ENCODE peak calls at places on chromosomes 1 and 21, in four cellular contexts. D is HepG2, B is K562, I is GM12878. V is an unnamed sample.

GRCh38 chr21:46124926-46125845 is 27.3 kb downstream of the COL6A2 start:
- DNase-seq in D (no peak), B (no peak), I (no peak), V (no peak)

GRCh38 chr1:117244306-117244705 is 33.6 kb upstream of the VTCN1 start:
- DNase-seq in I (no peak), D (no peak), B (no peak), V (no peak)

GRCh38 chr1:185426761-185427698 is 110.0 kb upstream of the IVNS1ABP start:
- DNase-seq in D (no peak), B (no peak), I (no peak), V (no peak)

GRCh38 chr1:41954533-41954944 is 35.8 kb upstream of the HIVEP3 start:
- DNase-seq in D (no peak), B (no peak), I (no peak), V (no peak)

GRCh38 chr1:8471451-8471850 is 153.5 kb downstream of the SLC45A1 start:
- DNase-seq in D (no peak), I (no peak), B (no peak), V (no peak)

GRCh38 chr21:31293986-31294385 is 50.1 kb downstream of the TIAM1 start:
- DNase-seq in D (no peak), I (no peak), B (no peak), V (no peak)

GRCh38 chr1:110785612-110786011 is 87.3 kb upstream of the CD53 start:
- DNase-seq in B (no peak), I (no peak), D (no peak), V (no peak)

GRCh38 chr1:39554277-39554676 is 22.3 kb downstream of the PABPC4 start:
- DNase-seq in I (no peak), B (no peak), D (no peak), V (no peak)

GRCh38 chr1:2130156-2130555 is 64.4 kb downstream of the FAAP20 start:
- DNase-seq in D (no peak), B (no peak), I (no peak), V (no peak)

GRCh38 chr1:184940226-184940625 is 34.1 kb downstream of the NIBAN1 start:
- DNase-seq in B (no peak), I (no peak), D (no peak), V (no peak)

GRCh38 chr1:43617011-43617410 is 32.9 kb upstream of the KDM4A start:
- DNase-seq in I (no peak), D (no peak), B (no peak), V (no peak)

GRCh38 chr1:71869326-71869725 is 413.0 kb downstream of the NEGR1 start:
- DNase-seq in D (no peak), B (no peak), I (no peak), V (no peak)

GRCh38 chr1:228332797-228333738 is 73.6 kb downstream of the TRIM11 start:
- DNase-seq in D (no peak), B (no peak), I (no peak), V (no peak)

GRCh38 chr1:164636744-164637143 is 77.8 kb downstream of the PBX1 start:
- DNase-seq in D (no peak), B (no peak), I (no peak), V (no peak)

GRCh38 chr1:100921110-100921706 is 25.3 kb downstream of the SLC30A7 start:
- DNase-seq in B (peak), D (peak), I (no peak), V (peak)

DNA sequence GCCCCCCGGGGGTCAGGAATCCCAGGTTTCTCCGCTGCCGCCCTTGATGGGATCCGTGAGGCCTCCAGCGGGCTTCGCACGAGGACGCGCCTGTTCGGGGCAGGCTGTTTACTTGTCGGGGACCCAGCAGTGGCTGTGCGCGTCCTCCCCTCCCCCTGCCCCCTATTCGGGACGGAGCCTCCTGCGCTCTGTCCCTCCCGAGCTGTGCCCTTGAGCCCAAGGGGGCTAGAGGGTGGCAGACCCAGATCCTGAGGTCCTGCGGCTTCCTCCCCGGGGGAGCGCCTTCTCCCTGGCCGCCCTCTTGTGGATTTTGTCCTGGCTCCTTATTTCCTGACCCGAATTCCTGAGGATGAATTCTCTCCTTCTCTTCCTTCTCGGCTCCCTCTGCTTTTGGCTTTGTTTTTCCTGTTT is 38.4 kb downstream of the PIK3CD start:
- DNase-seq in D (no peak), B (peak), I (no peak), V (peak)
- TF ChIP-seq SP1 in D (no peak), B (no peak), I (no peak), V (no peak)

DNA sequence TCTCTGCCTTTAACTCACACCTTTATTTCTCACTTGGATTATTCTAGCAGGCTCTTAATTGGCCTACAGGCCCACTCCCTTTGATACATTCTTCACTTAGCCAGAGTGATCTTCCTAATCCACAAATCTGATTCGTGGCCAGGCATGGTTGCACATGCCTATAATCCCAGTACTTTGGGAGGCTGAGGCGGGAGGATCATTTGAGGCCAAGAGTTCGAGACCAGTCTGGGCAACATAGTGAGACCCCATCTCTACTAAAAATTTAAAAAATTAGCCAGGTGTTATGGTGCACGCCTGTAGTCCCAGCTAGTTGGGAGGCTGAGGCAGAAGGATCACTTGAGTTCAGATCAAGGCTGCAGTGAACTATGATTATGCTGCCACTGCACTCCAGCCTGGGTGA is 2.1 kb downstream of the ZBTB17 start:
- DNase-seq in I (no peak), D (no peak), B (no peak), V (no peak)
- TF ChIP-seq BHLHE40 in I (no peak), D (no peak), B (no peak), V (no peak)

DNA sequence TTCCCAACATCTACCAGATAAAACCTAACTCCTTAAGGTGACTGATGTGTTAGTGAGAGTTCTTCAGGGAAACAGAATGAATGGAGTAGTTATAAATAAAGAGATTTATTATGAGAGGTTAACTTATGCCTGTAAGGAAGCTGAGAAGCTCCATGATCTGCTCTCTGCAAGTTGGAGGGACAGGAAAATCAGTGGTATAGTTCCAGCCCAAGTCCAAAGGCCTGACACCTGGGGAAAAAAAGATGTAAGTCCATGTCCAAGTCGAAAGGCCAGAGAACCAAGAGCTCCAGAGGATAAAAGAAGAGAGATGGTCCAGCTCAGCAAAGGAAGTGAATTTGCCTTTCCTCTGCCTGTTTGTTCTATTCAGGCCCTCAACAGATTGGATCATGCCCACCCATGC is 27.1 kb downstream of the KRTAP24-1 start:
- DNase-seq in I (no peak), D (no peak), B (no peak), V (no peak)
- TF ChIP-seq SP1 in I (no peak), D (no peak), B (no peak), V (no peak)

GRCh38 chr21:35648512-35648911 is 411.8 kb downstream of the SETD4 start:
- DNase-seq in D (no peak), B (no peak), I (no peak), V (no peak)
- TF ChIP-seq BHLHE40 in D (no peak), B (no peak), I (no peak), V (no peak)

DNA sequence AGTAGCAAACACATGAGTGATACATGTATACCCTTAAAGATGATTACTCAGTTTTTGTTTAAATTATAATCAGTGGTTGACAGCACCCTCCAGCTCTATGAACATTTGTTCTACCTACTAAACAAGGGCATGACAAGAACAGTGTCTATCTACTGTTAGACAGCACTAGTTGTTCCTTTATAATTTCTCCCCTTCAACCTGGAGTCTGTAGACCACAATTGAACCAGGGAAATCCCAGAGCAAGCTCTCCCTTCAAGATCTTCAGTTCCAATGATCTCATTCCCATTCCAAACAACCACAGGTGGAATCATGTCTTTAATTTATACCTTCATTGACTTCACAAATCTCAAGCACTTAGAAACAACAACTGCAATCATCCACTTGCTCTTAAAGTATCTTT is 216.1 kb downstream of the HHIPL2 start:
- DNase-seq in D (no peak), B (no peak), I (no peak), V (no peak)
- TF ChIP-seq SP1 in D (no peak), B (no peak), I (no peak), V (no peak)

DNA sequence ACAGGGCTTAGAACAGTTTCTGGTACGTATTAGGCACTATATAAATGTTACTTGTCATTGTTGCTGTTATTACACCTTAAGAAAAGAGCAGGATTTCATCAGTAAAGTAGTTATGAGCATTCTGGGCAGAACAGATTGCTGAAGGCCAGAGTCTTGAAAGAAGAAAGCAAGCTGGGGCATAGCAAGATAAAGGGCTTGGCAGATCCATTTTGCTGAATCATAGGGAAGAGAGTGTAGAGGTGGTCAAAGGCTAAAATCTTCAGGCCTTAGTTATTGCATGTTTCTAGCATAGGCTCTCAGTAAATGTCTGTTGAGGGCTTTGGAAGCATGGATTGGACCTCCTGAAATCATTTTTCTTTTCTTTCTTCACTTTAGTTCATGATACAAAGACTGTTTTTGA is 67.5 kb downstream of the PLA2G4A start:
- DNase-seq in I (no peak), B (no peak), D (no peak), V (no peak)
- TF ChIP-seq BHLHE40 in I (no peak), B (no peak), D (no peak), V (no peak)

GRCh38 chr1:17347769-17348592 is 24.0 kb upstream of the PADI6 start:
- DNase-seq in I (no peak), B (peak), D (no peak), V (no peak)
- TF ChIP-seq SP1 in I (no peak), B (no peak), D (no peak), V (no peak)

GRCh38 chr1:242525360-242525722 is 844 bp upstream of the PLD5 start:
- DNase-seq in I (no peak), D (no peak), B (no peak), V (no peak)
- TF ChIP-seq BHLHE40 in I (no peak), D (no peak), B (no peak), V (no peak)

GRCh38 chr1:167651161-167651693 is 21.2 kb downstream of the RCSD1 start:
- DNase-seq in I (no peak), B (no peak), D (no peak), V (no peak)
- TF ChIP-seq SP1 in I (no peak), B (no peak), D (no peak), V (no peak)